ENCODE peak calls at places on chromosomes 16 and 17, in seven cellular contexts. B, I, A, T, S, H and V are unnamed samples. For H3K4me1, the result is how much of the 10 kb centered on the place peaks cover.

GRCh38 chr17:32783602-32784001 is 93.3 kb downstream of the MYO1D start:
- DNase-seq in B (peak), I (no peak), A (no peak), T (no peak), S (no peak), H (no peak), V (no peak)

GRCh38 chr16:9047689-9048301 is 43.6 kb upstream of the HAPSTR1 start:
- DNase-seq in B (no peak), I (peak), A (peak), T (no peak), S (peak), H (peak), V (peak)

GRCh38 chr17:50270430-50271172 is 3.7 kb upstream of the TMEM92 start:
- DNase-seq in B (no peak), I (peak), A (peak), T (no peak), S (peak), H (peak), V (no peak)

GRCh38 chr17:14755002-14755401 is 454.1 kb downstream of the HS3ST3B1 start:
- DNase-seq in B (no peak), I (no peak), A (no peak), T (no peak), S (no peak), H (no peak), V (no peak)

GRCh38 chr17:4295686-4296085 is 31.9 kb upstream of the ANKFY1 start:
- DNase-seq in B (no peak), I (no peak), A (no peak), T (no peak), S (no peak), H (no peak), V (no peak)

GRCh38 chr17:253091-253846 is 71.8 kb upstream of the DOC2B start:
- DNase-seq in B (no peak), I (peak), A (no peak), T (no peak), S (peak), H (peak), V (no peak)

GRCh38 chr17:81456091-81456490 is 56.5 kb downstream of the ACTG1 start:
- DNase-seq in B (no peak), I (no peak), A (no peak), T (no peak), S (no peak), H (no peak), V (no peak)

GRCh38 chr17:70374496-70374895 is 205.2 kb downstream of the KCNJ2 start:
- DNase-seq in B (no peak), I (no peak), A (no peak), T (no peak), S (no peak), H (no peak), V (no peak)

GRCh38 chr17:60065136-60065535 is 13.6 kb downstream of the HEATR6 start:
- DNase-seq in B (no peak), I (no peak), A (no peak), T (no peak), S (no peak), H (no peak), V (no peak)

GRCh38 chr16:35798885-35799426 is 2339.5 kb downstream of the TP53TG3F start:
- DNase-seq in B (no peak), I (no peak), A (no peak), T (no peak), S (no peak), H (no peak), V (no peak)

GRCh38 chr16:74666425-74667214 is at the start of gene RFWD3:
- DNase-seq in B (peak), I (peak), A (peak), T (peak), S (peak), H (peak), V (peak)

GRCh38 chr16:71214771-71215381 is 15.6 kb downstream of the HYDIN start:
- DNase-seq in B (no peak), I (no peak), A (no peak), T (no peak), S (no peak), H (no peak), V (no peak)

GRCh38 chr17:51734976-51735375 is 423.5 kb downstream of the CA10 start:
- DNase-seq in B (no peak), I (no peak), A (no peak), T (no peak), S (no peak), H (no peak), V (no peak)

GRCh38 chr16:64711596-64711995 is 410.3 kb downstream of the CDH11 start:
- DNase-seq in B (no peak), I (no peak), A (no peak), T (no peak), S (no peak), H (no peak), V (no peak)

GRCh38 chr17:80498242-80498919 is 22.0 kb upstream of the NPTX1 start:
- DNase-seq in B (no peak), I (peak), A (no peak), T (no peak), S (peak), H (no peak), V (no peak)

GRCh38 chr17:80187493-80187892 is 17.7 kb downstream of the CARD14 start:
- DNase-seq in B (no peak), I (peak), A (peak), T (no peak), S (peak), H (no peak), V (no peak)

DNA sequence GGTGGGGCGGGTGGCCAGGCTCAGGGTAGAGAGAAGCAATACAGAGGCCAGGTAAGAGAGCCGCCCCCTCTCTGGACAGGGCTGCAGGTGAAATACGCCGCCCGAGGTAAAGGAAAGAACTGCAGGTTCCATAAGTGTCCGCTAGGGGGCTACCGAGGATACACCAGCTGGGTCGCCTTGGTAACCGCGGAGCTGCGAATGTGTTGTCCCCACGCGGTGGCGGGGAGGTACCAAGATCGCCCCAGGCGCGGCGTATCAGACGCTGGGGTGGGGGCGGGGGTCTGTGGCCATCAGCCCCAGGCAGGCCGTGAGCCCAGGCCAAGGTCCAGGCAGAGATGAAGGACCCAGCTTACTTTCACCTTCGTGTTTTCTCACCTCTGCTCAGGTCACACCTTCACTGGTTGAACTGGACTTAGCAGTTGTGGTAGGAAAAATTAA is 18.4 kb upstream of the ZFP90 start:
- DNase-seq in B (peak), I (peak), A (peak), T (peak), S (peak), H (peak), V (peak)
- H3K4me3 ChIP-seq in B (peak), I (no peak), A (no peak), T (peak), S (peak), H (peak), V (no peak)

GRCh38 chr16:17347624-17348023 is 123.1 kb downstream of the XYLT1 start:
- DNase-seq in B (no peak), I (no peak), A (no peak), T (no peak), S (no peak), H (no peak), V (no peak)
- H3K4me1 ChIP-seq in B (half or more), I (under half), A (under half), T (half or more), S (under half), H (under half), V (under half)

DNA sequence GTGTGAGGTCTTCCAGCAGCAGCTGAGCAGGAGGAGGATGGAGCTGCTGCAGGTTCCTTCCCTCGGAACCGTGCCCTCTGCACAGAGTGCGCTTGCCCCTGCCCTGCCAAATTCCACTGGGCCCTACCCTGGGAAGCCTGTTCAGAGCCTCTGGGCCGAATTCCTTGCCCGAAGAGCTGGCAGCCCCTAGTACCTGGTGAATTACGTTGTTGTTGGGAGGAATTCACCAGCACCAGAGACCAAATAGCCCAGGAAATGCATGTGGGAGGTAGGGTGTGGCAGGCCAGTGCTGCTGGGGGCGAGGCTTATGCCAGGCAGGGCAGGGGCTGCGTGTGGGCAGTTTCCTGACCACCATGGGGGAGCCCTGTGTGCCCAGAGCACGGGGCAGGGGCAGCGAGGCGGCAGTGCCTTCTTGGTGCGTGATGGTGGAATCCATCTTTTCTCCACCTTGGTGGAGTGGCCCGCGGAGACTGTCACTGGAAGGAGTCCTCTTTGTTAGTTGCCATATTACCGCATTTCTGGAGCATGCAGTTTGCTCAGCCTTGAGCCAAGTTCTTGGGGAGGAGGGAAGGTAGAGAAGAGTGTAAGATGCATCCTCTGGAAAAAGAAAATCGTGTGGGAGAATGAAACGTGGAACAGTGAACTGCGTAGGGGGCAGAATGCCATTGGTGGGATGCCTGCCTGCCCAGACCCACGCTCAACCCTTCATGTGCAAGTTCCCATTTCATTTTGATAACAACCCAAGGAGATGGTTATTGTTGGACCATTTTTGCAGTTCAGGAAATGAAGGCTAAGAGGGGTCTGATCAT is 2.3 kb downstream of the MRC2 start:
- DNase-seq in B (no peak), I (no peak), A (no peak), T (no peak), S (no peak), H (no peak), V (no peak)
- H3K4me3 ChIP-seq in B (no peak), I (no peak), A (no peak), T (no peak), S (no peak), H (peak), V (peak)

GRCh38 chr17:27533874-27534815 is 77.9 kb downstream of the KSR1 start:
- DNase-seq in B (no peak), I (no peak), A (no peak), T (no peak), S (no peak), H (no peak), V (no peak)
- H3K4me1 ChIP-seq in B (under half), I (half or more), A (under half), T (under half), S (under half), H (under half), V (under half)

GRCh38 chr17:28055546-28056275 is 13.2 kb downstream of the NLK start:
- DNase-seq in B (no peak), I (no peak), A (no peak), T (no peak), S (no peak), H (no peak), V (no peak)

GRCh38 chr17:28053725-28054124 is 11.2 kb downstream of the NLK start:
- DNase-seq in B (no peak), I (no peak), A (no peak), T (no peak), S (no peak), H (no peak), V (no peak)

GRCh38 chr17:28049071-28049470 is 6.6 kb downstream of the NLK start:
- DNase-seq in B (no peak), I (no peak), A (no peak), T (no peak), S (no peak), H (no peak), V (no peak)

GRCh38 chr17:28056276-28056620 is 13.8 kb downstream of the NLK start:
- DNase-seq in B (no peak), I (no peak), A (no peak), T (no peak), S (no peak), H (no peak), V (no peak)

GRCh38 chr17:28053044-28053670 is 10.7 kb downstream of the NLK start:
- DNase-seq in B (no peak), I (no peak), A (no peak), T (no peak), S (no peak), H (no peak), V (no peak)
- H3K4me3 ChIP-seq in B (no peak), I (no peak), A (no peak), T (no peak), S (no peak), H (no peak), V (no peak)

GRCh38 chr17:77428901-77429734 is 288.3 kb downstream of the SEC14L1 start:
- DNase-seq in B (no peak), I (no peak), A (no peak), T (no peak), S (no peak), H (no peak), V (no peak)
- H3K4me1 ChIP-seq in B (half or more), I (half or more), A (under half), T (half or more), S (under half), H (under half), V (half or more)

DNA sequence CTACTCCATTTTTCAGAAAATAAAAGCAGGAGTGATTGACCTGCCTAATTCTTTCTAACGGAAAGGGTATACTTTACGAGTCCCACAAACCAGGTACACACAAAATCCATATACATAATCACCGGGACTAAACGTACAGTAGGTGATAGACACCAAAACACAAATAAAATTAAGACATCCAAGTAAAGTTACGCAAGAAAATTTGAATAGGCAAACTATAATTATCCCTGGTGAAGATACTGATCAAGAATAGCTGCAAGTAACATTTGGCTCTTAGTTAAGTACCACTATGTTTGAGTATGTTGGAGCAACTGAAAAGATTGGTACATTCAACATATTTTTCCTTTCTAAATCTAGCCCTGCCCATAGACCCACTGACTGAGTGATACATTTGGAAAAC is 1.7 kb downstream of the HELZ start:
- DNase-seq in B (no peak), I (no peak), A (no peak), T (no peak), S (no peak), H (no peak), V (no peak)
- H3K4me3 ChIP-seq in B (peak), I (no peak), A (no peak), T (no peak), S (no peak), H (peak), V (no peak)

GRCh38 chr17:47807421-47807820 is 14.2 kb downstream of the OSBPL7 start:
- DNase-seq in B (no peak), I (no peak), A (no peak), T (no peak), S (no peak), H (no peak), V (no peak)
- H3K4me1 ChIP-seq in B (under half), I (under half), A (under half), T (under half), S (under half), H (under half), V (under half)

GRCh38 chr17:17749921-17750320 is 68.7 kb downstream of the RAI1 start:
- DNase-seq in B (peak), I (peak), A (peak), T (peak), S (peak), H (peak), V (no peak)
- H3K4me3 ChIP-seq in B (no peak), I (no peak), A (no peak), T (no peak), S (no peak), H (no peak), V (no peak)